ENCODE peak calls at places on chromosomes 11 and 22, in eight cellular contexts. One of them, this sample, is unnamed.

GRCh38 chr11:21446939-21447590 is 745.8 kb upstream of the ANO5 start:
- DNase-seq in GM23338: no peak
- DNase-seq in effector memory CD4-positive, alpha-beta T cell: no peak
- DNase-seq in lower lobe of right lung: no peak
- DNase-seq in bronchial epithelial cell: peak; percentile 41
- DNase-seq in Karpas-422: no peak
- DNase-seq in psoas muscle: no peak
- DNase-seq in IMR-90: no peak
- DNase-seq in this sample: no peak

GRCh38 chr11:123740787-123741158 is 687 bp downstream of the ZNF202 start:
- DNase-seq in IMR-90: no peak
- DNase-seq in bronchial epithelial cell: no peak
- DNase-seq in Karpas-422: no peak
- DNase-seq in psoas muscle: no peak
- DNase-seq in GM23338: no peak
- DNase-seq in lower lobe of right lung: no peak
- DNase-seq in effector memory CD4-positive, alpha-beta T cell: no peak
- DNase-seq in this sample: no peak

GRCh38 chr22:40728731-40729189 is 49.5 kb downstream of the MCHR1 start:
- DNase-seq in psoas muscle: no peak
- DNase-seq in GM23338: no peak
- DNase-seq in IMR-90: no peak
- DNase-seq in Karpas-422: no peak
- DNase-seq in bronchial epithelial cell: peak; percentile 77
- DNase-seq in lower lobe of right lung: peak; percentile 51
- DNase-seq in effector memory CD4-positive, alpha-beta T cell: peak; percentile 47
- DNase-seq in this sample: no peak

GRCh38 chr11:73382747-73383146 is 6.5 kb downstream of the RELT start:
- DNase-seq in GM23338: no peak
- DNase-seq in bronchial epithelial cell: no peak
- DNase-seq in effector memory CD4-positive, alpha-beta T cell: no peak
- DNase-seq in lower lobe of right lung: no peak
- DNase-seq in psoas muscle: no peak
- DNase-seq in IMR-90: no peak
- DNase-seq in Karpas-422: no peak
- DNase-seq in this sample: no peak

GRCh38 chr22:50008151-50009040 is 4.2 kb downstream of the IL17REL start:
- DNase-seq in Karpas-422: no peak
- DNase-seq in lower lobe of right lung: peak; percentile 43
- DNase-seq in effector memory CD4-positive, alpha-beta T cell: no peak
- DNase-seq in IMR-90: no peak
- DNase-seq in bronchial epithelial cell: no peak
- DNase-seq in psoas muscle: no peak
- DNase-seq in GM23338: peak; percentile 43
- DNase-seq in this sample: no peak

GRCh38 chr22:48758021-48758561 is 1069.6 kb downstream of the BRD1 start:
- DNase-seq in lower lobe of right lung: peak; percentile 30
- DNase-seq in IMR-90: no peak
- DNase-seq in effector memory CD4-positive, alpha-beta T cell: no peak
- DNase-seq in bronchial epithelial cell: no peak
- DNase-seq in psoas muscle: no peak
- DNase-seq in GM23338: no peak
- DNase-seq in Karpas-422: no peak
- DNase-seq in this sample: no peak

GRCh38 chr22:45102896-45103420 is 60.8 kb upstream of the NUP50 start:
- DNase-seq in IMR-90: no peak
- DNase-seq in Karpas-422: peak; percentile 58
- DNase-seq in lower lobe of right lung: no peak
- DNase-seq in bronchial epithelial cell: no peak
- DNase-seq in effector memory CD4-positive, alpha-beta T cell: no peak
- DNase-seq in GM23338: no peak
- DNase-seq in psoas muscle: no peak
- DNase-seq in this sample: no peak

GRCh38 chr11:118911880-118912741 is 13.6 kb downstream of the BCL9L start:
- DNase-seq in IMR-90: peak; percentile 93
- DNase-seq in bronchial epithelial cell: peak; percentile 97
- DNase-seq in Karpas-422: no peak
- DNase-seq in GM23338: peak; percentile 99
- DNase-seq in effector memory CD4-positive, alpha-beta T cell: peak; percentile 63
- DNase-seq in psoas muscle: peak; percentile 88
- DNase-seq in lower lobe of right lung: no peak
- DNase-seq in this sample: peak; percentile 67

GRCh38 chr11:61888043-61888442 is 3.3 kb downstream of the FADS3 start:
- DNase-seq in bronchial epithelial cell: peak; percentile 92
- DNase-seq in GM23338: no peak
- DNase-seq in Karpas-422: no peak
- DNase-seq in effector memory CD4-positive, alpha-beta T cell: no peak
- DNase-seq in IMR-90: peak; percentile 90
- DNase-seq in lower lobe of right lung: peak; percentile 65
- DNase-seq in psoas muscle: peak; percentile 89
- DNase-seq in this sample: peak; percentile 93

GRCh38 chr11:90223248-90223585 is 368 bp upstream of the CHORDC1 start:
- DNase-seq in Karpas-422: no peak
- DNase-seq in lower lobe of right lung: no peak
- DNase-seq in bronchial epithelial cell: no peak
- DNase-seq in effector memory CD4-positive, alpha-beta T cell: no peak
- DNase-seq in IMR-90: no peak
- DNase-seq in psoas muscle: no peak
- DNase-seq in GM23338: no peak
- DNase-seq in this sample: no peak

GRCh38 chr11:27383645-27384044 is 20.6 kb upstream of the CCDC34 start:
- DNase-seq in IMR-90: no peak
- DNase-seq in bronchial epithelial cell: no peak
- DNase-seq in Karpas-422: no peak
- DNase-seq in lower lobe of right lung: no peak
- DNase-seq in GM23338: no peak
- DNase-seq in psoas muscle: no peak
- DNase-seq in effector memory CD4-positive, alpha-beta T cell: no peak
- DNase-seq in this sample: no peak

GRCh38 chr11:61893981-61894380 is 2.6 kb upstream of the FADS3 start:
- DNase-seq in effector memory CD4-positive, alpha-beta T cell: no peak
- DNase-seq in psoas muscle: no peak
- DNase-seq in lower lobe of right lung: no peak
- DNase-seq in Karpas-422: no peak
- DNase-seq in GM23338: no peak
- DNase-seq in bronchial epithelial cell: peak; percentile 29
- DNase-seq in IMR-90: peak; percentile 94
- DNase-seq in this sample: no peak

GRCh38 chr11:15118431-15118830 is 3.7 kb downstream of the INSC start:
- DNase-seq in Karpas-422: no peak
- DNase-seq in IMR-90: no peak
- DNase-seq in GM23338: no peak
- DNase-seq in bronchial epithelial cell: peak; percentile 56
- DNase-seq in psoas muscle: no peak
- DNase-seq in effector memory CD4-positive, alpha-beta T cell: no peak
- DNase-seq in lower lobe of right lung: no peak
- DNase-seq in this sample: no peak

GRCh38 chr11:119584193-119585037 is 144.6 kb downstream of the NECTIN1 start:
- DNase-seq in IMR-90: peak; percentile 63
- DNase-seq in bronchial epithelial cell: peak; percentile 51
- DNase-seq in lower lobe of right lung: peak; percentile 54
- DNase-seq in effector memory CD4-positive, alpha-beta T cell: no peak
- DNase-seq in psoas muscle: peak; percentile 35
- DNase-seq in GM23338: peak; percentile 95
- DNase-seq in Karpas-422: no peak
- DNase-seq in this sample: no peak

GRCh38 chr11:1346669-1347390 is 37.4 kb upstream of the TOLLIP start:
- DNase-seq in GM23338: no peak
- DNase-seq in bronchial epithelial cell: no peak
- DNase-seq in IMR-90: no peak
- DNase-seq in Karpas-422: no peak
- DNase-seq in psoas muscle: no peak
- DNase-seq in lower lobe of right lung: no peak
- DNase-seq in effector memory CD4-positive, alpha-beta T cell: no peak
- DNase-seq in this sample: peak; percentile 7

GRCh38 chr11:1350086-1350725 is 39.5 kb upstream of the BRSK2 start:
- DNase-seq in GM23338: no peak
- DNase-seq in lower lobe of right lung: no peak
- DNase-seq in bronchial epithelial cell: no peak
- DNase-seq in psoas muscle: no peak
- DNase-seq in Karpas-422: no peak
- DNase-seq in effector memory CD4-positive, alpha-beta T cell: no peak
- DNase-seq in IMR-90: no peak
- DNase-seq in this sample: peak; percentile 6

GRCh38 chr11:1348146-1348545 is 38.7 kb upstream of the TOLLIP start:
- DNase-seq in IMR-90: no peak
- DNase-seq in effector memory CD4-positive, alpha-beta T cell: no peak
- DNase-seq in bronchial epithelial cell: no peak
- DNase-seq in Karpas-422: no peak
- DNase-seq in lower lobe of right lung: no peak
- DNase-seq in psoas muscle: no peak
- DNase-seq in GM23338: no peak
- DNase-seq in this sample: peak; percentile 3

GRCh38 chr11:1349074-1349931 is 39.9 kb upstream of the TOLLIP start:
- DNase-seq in psoas muscle: no peak
- DNase-seq in IMR-90: no peak
- DNase-seq in GM23338: no peak
- DNase-seq in Karpas-422: no peak
- DNase-seq in lower lobe of right lung: no peak
- DNase-seq in bronchial epithelial cell: no peak
- DNase-seq in effector memory CD4-positive, alpha-beta T cell: no peak
- DNase-seq in this sample: peak; percentile 8

DNA sequence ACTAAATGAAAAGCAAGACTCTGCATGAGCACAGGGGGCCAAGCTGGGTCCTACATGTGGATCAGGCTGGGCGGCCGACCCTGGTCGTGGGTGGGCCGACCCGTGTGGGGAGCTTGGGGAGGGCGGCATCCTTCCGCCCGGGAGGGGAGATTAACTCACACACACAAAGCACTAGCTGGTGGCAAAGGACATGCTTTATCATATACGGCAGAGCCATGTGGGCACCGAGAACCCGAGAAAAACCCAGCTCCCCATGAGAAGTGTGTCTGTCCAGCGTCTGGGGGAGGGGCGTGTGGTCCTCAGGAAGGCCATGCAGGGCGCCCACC is 39.3 kb upstream of the TOLLIP start:
- DNase-seq in psoas muscle: no peak
- DNase-seq in lower lobe of right lung: no peak
- DNase-seq in Karpas-422: no peak
- DNase-seq in bronchial epithelial cell: no peak
- DNase-seq in IMR-90: no peak
- DNase-seq in GM23338: no peak
- DNase-seq in effector memory CD4-positive, alpha-beta T cell: no peak
- DNase-seq in this sample: no peak
- H3K27me3 ChIP-seq in psoas muscle: peaks cover 7% of the 10 kb centered on the region
- H3K27me3 ChIP-seq in lower lobe of right lung: peaks cover 6% of the 10 kb centered on the region
- H3K27me3 ChIP-seq in Karpas-422: no peaks in the 10 kb centered on the region
- H3K27me3 ChIP-seq in bronchial epithelial cell: peaks cover 1% of the 10 kb centered on the region
- H3K27me3 ChIP-seq in IMR-90: peaks cover 38% of the 10 kb centered on the region
- H3K27me3 ChIP-seq in GM23338: no peaks in the 10 kb centered on the region
- H3K27me3 ChIP-seq in effector memory CD4-positive, alpha-beta T cell: no peaks in the 10 kb centered on the region
- H3K27me3 ChIP-seq in this sample: no peaks in the 10 kb centered on the region

GRCh38 chr11:68181719-68182451 is 31.2 kb downstream of the KMT5B start:
- DNase-seq in IMR-90: peak; percentile 87
- DNase-seq in Karpas-422: no peak
- DNase-seq in psoas muscle: no peak
- DNase-seq in GM23338: no peak
- DNase-seq in effector memory CD4-positive, alpha-beta T cell: no peak
- DNase-seq in lower lobe of right lung: no peak
- DNase-seq in bronchial epithelial cell: no peak
- DNase-seq in this sample: no peak

GRCh38 chr11:68189082-68189481 is 24.0 kb downstream of the KMT5B start:
- DNase-seq in IMR-90: no peak
- DNase-seq in bronchial epithelial cell: no peak
- DNase-seq in psoas muscle: no peak
- DNase-seq in lower lobe of right lung: no peak
- DNase-seq in Karpas-422: no peak
- DNase-seq in effector memory CD4-positive, alpha-beta T cell: no peak
- DNase-seq in GM23338: no peak
- DNase-seq in this sample: no peak

GRCh38 chr11:68191661-68192579 is 21.2 kb downstream of the KMT5B start:
- DNase-seq in IMR-90: peak; percentile 31
- DNase-seq in GM23338: no peak
- DNase-seq in bronchial epithelial cell: peak; percentile 77
- DNase-seq in Karpas-422: no peak
- DNase-seq in effector memory CD4-positive, alpha-beta T cell: no peak
- DNase-seq in lower lobe of right lung: no peak
- DNase-seq in psoas muscle: no peak
- DNase-seq in this sample: no peak

GRCh38 chr11:68189888-68190287 is 23.2 kb downstream of the KMT5B start:
- DNase-seq in bronchial epithelial cell: no peak
- DNase-seq in IMR-90: no peak
- DNase-seq in GM23338: no peak
- DNase-seq in psoas muscle: no peak
- DNase-seq in lower lobe of right lung: no peak
- DNase-seq in Karpas-422: no peak
- DNase-seq in effector memory CD4-positive, alpha-beta T cell: no peak
- DNase-seq in this sample: no peak

GRCh38 chr11:68186061-68186460 is 27.0 kb downstream of the KMT5B start:
- DNase-seq in GM23338: peak; percentile 71
- DNase-seq in bronchial epithelial cell: no peak
- DNase-seq in effector memory CD4-positive, alpha-beta T cell: no peak
- DNase-seq in IMR-90: no peak
- DNase-seq in Karpas-422: no peak
- DNase-seq in lower lobe of right lung: no peak
- DNase-seq in psoas muscle: no peak
- DNase-seq in this sample: no peak
- H3K36me3 ChIP-seq in GM23338: peaks cover 5% of the 10 kb centered on the region
- H3K36me3 ChIP-seq in bronchial epithelial cell: peaks cover 12% of the 10 kb centered on the region
- H3K36me3 ChIP-seq in effector memory CD4-positive, alpha-beta T cell: peaks cover 24% of the 10 kb centered on the region
- H3K36me3 ChIP-seq in IMR-90: peaks cover 18% of the 10 kb centered on the region
- H3K36me3 ChIP-seq in Karpas-422: peaks cover 11% of the 10 kb centered on the region
- H3K36me3 ChIP-seq in lower lobe of right lung: peaks cover 60% of the 10 kb centered on the region
- H3K36me3 ChIP-seq in psoas muscle: peaks cover 4% of the 10 kb centered on the region
- H3K36me3 ChIP-seq in this sample: no peaks in the 10 kb centered on the region

DNA sequence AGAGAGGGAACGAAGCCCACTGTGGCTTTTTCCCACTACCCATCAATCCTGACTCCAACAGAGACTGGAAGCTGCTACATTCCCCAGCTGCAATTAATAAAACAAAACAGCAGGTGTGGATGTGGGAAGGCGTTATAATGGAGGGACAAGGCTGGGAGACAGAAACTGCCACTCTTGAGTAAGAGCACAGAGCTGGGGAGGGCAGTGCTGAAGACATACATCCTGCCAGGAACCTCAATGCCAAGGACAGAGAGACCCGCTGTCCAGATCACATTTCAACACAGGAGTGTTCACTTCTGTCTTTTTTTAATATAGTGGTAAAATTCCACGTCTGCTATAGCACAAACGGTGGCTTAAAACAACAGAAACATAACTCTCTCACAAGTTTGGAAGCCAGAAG is 94.5 kb downstream of the LARGE1 start:
- DNase-seq in effector memory CD4-positive, alpha-beta T cell: no peak
- DNase-seq in bronchial epithelial cell: no peak
- DNase-seq in lower lobe of right lung: no peak
- DNase-seq in psoas muscle: no peak
- DNase-seq in IMR-90: no peak
- DNase-seq in Karpas-422: no peak
- DNase-seq in GM23338: no peak
- DNase-seq in this sample: peak; percentile 43
- H3K27me3 ChIP-seq in effector memory CD4-positive, alpha-beta T cell: no peaks in the 10 kb centered on the region
- H3K27me3 ChIP-seq in bronchial epithelial cell: no peaks in the 10 kb centered on the region
- H3K27me3 ChIP-seq in lower lobe of right lung: no peaks in the 10 kb centered on the region
- H3K27me3 ChIP-seq in psoas muscle: no peaks in the 10 kb centered on the region
- H3K27me3 ChIP-seq in IMR-90: no peaks in the 10 kb centered on the region
- H3K27me3 ChIP-seq in Karpas-422: no peaks in the 10 kb centered on the region
- H3K27me3 ChIP-seq in GM23338: no peaks in the 10 kb centered on the region
- H3K27me3 ChIP-seq in this sample: no peaks in the 10 kb centered on the region

DNA sequence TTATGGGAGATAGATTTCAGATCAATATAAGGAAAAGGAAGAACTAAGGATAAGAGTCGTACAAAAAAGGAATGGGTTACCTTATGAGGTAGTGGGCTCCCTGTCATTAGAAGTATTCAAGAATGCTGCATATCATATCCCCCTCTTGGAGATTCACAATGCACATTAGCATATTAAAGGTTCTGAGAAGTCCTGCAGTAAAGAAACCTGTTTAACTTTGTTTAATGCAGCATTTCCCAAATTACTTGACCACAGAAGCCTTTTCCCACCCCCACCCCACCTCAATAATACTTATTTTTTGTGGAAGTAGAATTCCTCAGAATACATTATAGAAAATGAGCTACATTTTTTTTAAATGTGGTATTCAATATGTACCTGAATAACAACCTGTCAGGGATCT is 30.9 kb downstream of the PHF21A start:
- DNase-seq in lower lobe of right lung: no peak
- DNase-seq in Karpas-422: no peak
- DNase-seq in bronchial epithelial cell: no peak
- DNase-seq in effector memory CD4-positive, alpha-beta T cell: no peak
- DNase-seq in GM23338: no peak
- DNase-seq in psoas muscle: no peak
- DNase-seq in IMR-90: no peak
- DNase-seq in this sample: no peak
- H3K36me3 ChIP-seq in lower lobe of right lung: peaks cover 25% of the 10 kb centered on the region
- H3K36me3 ChIP-seq in Karpas-422: peaks cover 21% of the 10 kb centered on the region
- H3K36me3 ChIP-seq in bronchial epithelial cell: peaks cover 2% of the 10 kb centered on the region
- H3K36me3 ChIP-seq in effector memory CD4-positive, alpha-beta T cell: peaks cover 8% of the 10 kb centered on the region
- H3K36me3 ChIP-seq in GM23338: no peaks in the 10 kb centered on the region
- H3K36me3 ChIP-seq in psoas muscle: peaks cover 6% of the 10 kb centered on the region
- H3K36me3 ChIP-seq in IMR-90: peaks cover 4% of the 10 kb centered on the region
- H3K36me3 ChIP-seq in this sample: no peaks in the 10 kb centered on the region

This sample was measured in gastrocnemius medialis.